ENCODE peak calls at places on chromosomes 16 and 17, in ten cellular contexts. W is foreskin fibroblast; N is stimulated activated CD8-positive, alpha-beta memory T cell treated with anti-CD3 and anti-CD28 coated beads, Interleukin-4, amount 100 ng/mL, for 1 hour; L is iris pigment epithelial cell; G is AG04450; U is prostate gland; Y is NCI-H2081; S is stimulated activated CD4-positive, alpha-beta T cell treated with anti-CD3 and anti-CD28 coated beads, TNF-alpha, amount 100 ng/mL, for 48 hours; V is SK-MEL-5; D is activated CD8-positive, alpha-beta T cell treated with anti-CD3 and anti-CD28 coated beads, Interleukin-2, amount 10 ng/mL, durations not matched to agents 7 days and 5 days. E is an unnamed sample.

GRCh38 chr17:48155889-48156670 is 48.5 kb downstream of the SNX11 start:
- DNase-seq in W (no peak), N (no peak), L (no peak), G (no peak), U (no peak), Y (peak; percentile 60), S (no peak), V (no peak), D (no peak), E (no peak)

GRCh38 chr17:29004081-29004692 is 1.6 kb downstream of the SEZ6 start:
- DNase-seq in W (peak; percentile 45), N (no peak), L (peak; percentile 31), G (peak; percentile 3), U (no peak), Y (no peak), S (no peak), V (no peak), D (no peak), E (no peak)

GRCh38 chr17:8753976-8754440 is 4.3 kb downstream of the SPDYE4 start:
- DNase-seq in W (peak; percentile 34), N (no peak), L (peak; percentile 37), G (no peak), U (no peak), Y (peak; percentile 50), S (no peak), V (peak; percentile 65), D (no peak), E (peak; percentile 15)

GRCh38 chr17:50102164-50102991 is 7.2 kb downstream of the PDK2 start:
- DNase-seq in W (no peak), N (no peak), L (no peak), G (no peak), U (no peak), Y (no peak), S (no peak), V (no peak), D (no peak), E (no peak)

GRCh38 chr16:31423801-31424200 is 4.4 kb downstream of the COX6A2 start:
- DNase-seq in W (no peak), N (no peak), L (no peak), G (no peak), U (no peak), Y (no peak), S (no peak), V (no peak), D (no peak), E (no peak)

GRCh38 chr17:38466346-38467315 is 38.4 kb downstream of the ARHGAP23 start:
- DNase-seq in W (no peak), N (no peak), L (no peak), G (no peak), U (no peak), Y (no peak), S (no peak), V (no peak), D (no peak), E (no peak)

GRCh38 chr17:46057366-46057765 is 58.3 kb downstream of the STH start:
- DNase-seq in W (peak; percentile 65), N (no peak), L (peak; percentile 47), G (no peak), U (no peak), Y (no peak), S (no peak), V (no peak), D (no peak), E (no peak)

GRCh38 chr17:42783778-42784138 is 3.3 kb downstream of the WNK4 start:
- DNase-seq in W (no peak), N (no peak), L (no peak), G (no peak), U (no peak), Y (no peak), S (no peak), V (no peak), D (no peak), E (no peak)

GRCh38 chr17:80118601-80119270 is 17.4 kb downstream of the GAA start:
- DNase-seq in W (no peak), N (no peak), L (no peak), G (no peak), U (no peak), Y (no peak), S (no peak), V (no peak), D (no peak), E (no peak)

GRCh38 chr16:85524630-85525463 is 88.3 kb upstream of the GSE1 start:
- DNase-seq in W (peak; percentile 35), N (no peak), L (peak; percentile 41), G (no peak), U (no peak), Y (peak; percentile 76), S (no peak), V (no peak), D (no peak), E (no peak)

GRCh38 chr16:31117384-31118222 is at the start of gene KAT8:
- DNase-seq in W (peak; percentile 99), N (peak; percentile 92), L (peak; percentile 99), G (peak; percentile 94), U (peak; percentile 98), Y (peak; percentile 94), S (peak; percentile 96), V (peak; percentile 98), D (peak; percentile 99), E (peak; percentile 98)

GRCh38 chr17:73411330-73411747 is 99.5 kb upstream of the CDC42EP4 start:
- DNase-seq in W (no peak), N (no peak), L (no peak), G (no peak), U (no peak), Y (no peak), S (no peak), V (no peak), D (no peak), E (no peak)

GRCh38 chr16:85231959-85232358 is 119.7 kb upstream of the CIBAR2 start:
- DNase-seq in W (peak; percentile 50), N (no peak), L (no peak), G (no peak), U (peak; percentile 18), Y (no peak), S (no peak), V (no peak), D (no peak), E (no peak)

GRCh38 chr16:85395913-85396878 is 216.9 kb upstream of the GSE1 start:
- DNase-seq in W (peak; percentile 71), N (no peak), L (peak; percentile 49), G (no peak), U (peak; percentile 62), Y (peak; percentile 64), S (no peak), V (no peak), D (no peak), E (no peak)

GRCh38 chr17:68290955-68291835 is at the start of the genes ARSG and SLC16A6:
- DNase-seq in W (peak; percentile 84), N (peak; percentile 59), L (peak; percentile 68), G (no peak), U (peak; percentile 7), Y (peak; percentile 92), S (peak; percentile 72), V (peak; percentile 98), D (peak; percentile 88), E (peak; percentile 43)

GRCh38 chr17:4449736-4450135 is 16.0 kb downstream of the SPNS3 start:
- DNase-seq in W (peak; percentile 14), N (no peak), L (no peak), G (no peak), U (no peak), Y (no peak), S (no peak), V (no peak), D (no peak), E (no peak)

GRCh38 chr17:73474370-73474988 is 162.7 kb upstream of the CDC42EP4 start:
- DNase-seq in W (peak; percentile 65), N (no peak), L (peak; percentile 70), G (no peak), U (peak; percentile 9), Y (peak; percentile 57), S (no peak), V (peak; percentile 49), D (no peak), E (no peak)

GRCh38 chr16:879986-880385 is 79.5 kb upstream of the GNG13 start:
- DNase-seq in W (no peak), N (no peak), L (no peak), G (no peak), U (no peak), Y (no peak), S (no peak), V (no peak), D (no peak), E (no peak)

GRCh38 chr16:70627696-70628095 is 18.7 kb upstream of the IL34 start:
- DNase-seq in W (no peak), N (no peak), L (no peak), G (no peak), U (no peak), Y (no peak), S (no peak), V (no peak), D (no peak), E (no peak)

GRCh38 chr17:42457107-42457787 is 1.4 kb upstream of the ATP6V0A1 start:
- DNase-seq in W (no peak), N (no peak), L (peak; percentile 26), G (no peak), U (no peak), Y (no peak), S (no peak), V (no peak), D (no peak), E (no peak)

GRCh38 chr16:72355561-72355960 is 183.6 kb upstream of the PMFBP1 start:
- DNase-seq in W (peak; percentile 17), N (no peak), L (peak; percentile 86), G (no peak), U (no peak), Y (no peak), S (no peak), V (no peak), D (no peak), E (peak; percentile 3)

GRCh38 chr17:44522883-44523671 is 19.9 kb upstream of the GPATCH8 start:
- DNase-seq in W (peak; percentile 71), N (no peak), L (peak; percentile 70), G (no peak), U (peak; percentile 30), Y (peak; percentile 33), S (peak; percentile 45), V (peak; percentile 87), D (peak; percentile 71), E (peak; percentile 61)

GRCh38 chr17:10001296-10001904 is 96.3 kb upstream of the RCVRN start:
- DNase-seq in W (no peak), N (no peak), L (no peak), G (no peak), U (no peak), Y (no peak), S (no peak), V (no peak), D (no peak), E (no peak)

GRCh38 chr17:72111374-72111773 is 9.4 kb upstream of the SOX9 start:
- DNase-seq in W (peak; percentile 12), N (no peak), L (no peak), G (no peak), U (no peak), Y (peak; percentile 12), S (no peak), V (no peak), D (no peak), E (no peak)

E was measured in HCEC 1CT.